ENCODE peak calls at places on chromosomes 6 and 20, in eight cellular contexts. One of them, this sample, is unnamed.

GRCh38 chr6:4402477-4402976 is 267.2 kb upstream of the ECI2 start:
- DNase-seq in stomach: no peak
- DNase-seq in endothelial cell of umbilical vein: peak; percentile 36
- DNase-seq in HepG2: peak; percentile 10
- DNase-seq in breast epithelium: no peak
- DNase-seq in K562: peak; percentile 44
- DNase-seq in Panc1: peak; percentile 42
- DNase-seq in HCT116: no peak
- DNase-seq in this sample: no peak

GRCh38 chr6:170087946-170088348 is 202.9 kb downstream of the DLL1 start:
- DNase-seq in stomach: peak; percentile 35
- DNase-seq in endothelial cell of umbilical vein: no peak
- DNase-seq in HepG2: no peak
- DNase-seq in breast epithelium: no peak
- DNase-seq in K562: no peak
- DNase-seq in Panc1: no peak
- DNase-seq in HCT116: no peak
- DNase-seq in this sample: peak; percentile 93

GRCh38 chr6:140071115-140071514 is 696.7 kb upstream of the CITED2 start:
- DNase-seq in stomach: no peak
- DNase-seq in endothelial cell of umbilical vein: peak; percentile 77
- DNase-seq in HepG2: no peak
- DNase-seq in breast epithelium: no peak
- DNase-seq in K562: no peak
- DNase-seq in Panc1: no peak
- DNase-seq in HCT116: no peak
- DNase-seq in this sample: no peak

GRCh38 chr6:1665214-1665613 is 55.5 kb downstream of the FOXC1 start:
- DNase-seq in stomach: no peak
- DNase-seq in endothelial cell of umbilical vein: no peak
- DNase-seq in HepG2: no peak
- DNase-seq in breast epithelium: no peak
- DNase-seq in K562: no peak
- DNase-seq in Panc1: no peak
- DNase-seq in HCT116: no peak
- DNase-seq in this sample: no peak

GRCh38 chr6:26629373-26629772 is 30.2 kb downstream of the ZNF322 start:
- DNase-seq in stomach: no peak
- DNase-seq in endothelial cell of umbilical vein: no peak
- DNase-seq in HepG2: no peak
- DNase-seq in breast epithelium: no peak
- DNase-seq in K562: no peak
- DNase-seq in Panc1: no peak
- DNase-seq in HCT116: no peak
- DNase-seq in this sample: no peak

GRCh38 chr6:156760377-156760776 is 16.8 kb upstream of the ARID1B start:
- DNase-seq in stomach: no peak
- DNase-seq in endothelial cell of umbilical vein: no peak
- DNase-seq in HepG2: no peak
- DNase-seq in breast epithelium: no peak
- DNase-seq in K562: no peak
- DNase-seq in Panc1: no peak
- DNase-seq in HCT116: no peak
- DNase-seq in this sample: no peak

GRCh38 chr6:25882066-25882496 is 8.0 kb upstream of the SLC17A3 start:
- DNase-seq in stomach: peak; percentile 48
- DNase-seq in endothelial cell of umbilical vein: peak; percentile 24
- DNase-seq in HepG2: no peak
- DNase-seq in breast epithelium: no peak
- DNase-seq in K562: no peak
- DNase-seq in Panc1: no peak
- DNase-seq in HCT116: no peak
- DNase-seq in this sample: peak; percentile 79

GRCh38 chr6:85614780-85615179 is 21.1 kb upstream of the SNX14 start:
- DNase-seq in stomach: no peak
- DNase-seq in endothelial cell of umbilical vein: no peak
- DNase-seq in HepG2: no peak
- DNase-seq in breast epithelium: no peak
- DNase-seq in K562: no peak
- DNase-seq in Panc1: no peak
- DNase-seq in HCT116: no peak
- DNase-seq in this sample: no peak

GRCh38 chr6:104161960-104162669 is 697.6 kb downstream of the HACE1 start:
- DNase-seq in stomach: no peak
- DNase-seq in endothelial cell of umbilical vein: no peak
- DNase-seq in HepG2: no peak
- DNase-seq in breast epithelium: no peak
- DNase-seq in K562: no peak
- DNase-seq in Panc1: no peak
- DNase-seq in HCT116: peak; percentile 10
- DNase-seq in this sample: no peak

GRCh38 chr6:12014027-12014872 is 2.1 kb downstream of the HIVEP1 start:
- DNase-seq in stomach: no peak
- DNase-seq in endothelial cell of umbilical vein: peak; percentile 83
- DNase-seq in HepG2: no peak
- DNase-seq in breast epithelium: no peak
- DNase-seq in K562: peak; percentile 53
- DNase-seq in Panc1: no peak
- DNase-seq in HCT116: no peak
- DNase-seq in this sample: no peak

GRCh38 chr20:20624914-20625313 is 87.5 kb downstream of the RALGAPA2 start:
- DNase-seq in stomach: peak; percentile 50
- DNase-seq in endothelial cell of umbilical vein: no peak
- DNase-seq in HepG2: no peak
- DNase-seq in breast epithelium: no peak
- DNase-seq in K562: no peak
- DNase-seq in Panc1: no peak
- DNase-seq in HCT116: no peak
- DNase-seq in this sample: no peak

GRCh38 chr6:75748743-75749538 is at the start of gene MYO6:
- DNase-seq in stomach: peak; percentile 84
- DNase-seq in endothelial cell of umbilical vein: peak; percentile 66
- DNase-seq in HepG2: peak; percentile 26
- DNase-seq in breast epithelium: peak; percentile 58
- DNase-seq in K562: peak; percentile 70
- DNase-seq in Panc1: no peak
- DNase-seq in HCT116: no peak
- DNase-seq in this sample: peak; percentile 90

GRCh38 chr6:36330366-36330765 is 6.3 kb downstream of the BNIP5 start:
- DNase-seq in stomach: no peak
- DNase-seq in endothelial cell of umbilical vein: no peak
- DNase-seq in HepG2: no peak
- DNase-seq in breast epithelium: no peak
- DNase-seq in K562: no peak
- DNase-seq in Panc1: no peak
- DNase-seq in HCT116: no peak
- DNase-seq in this sample: no peak

GRCh38 chr6:42042108-42042507 is 8.2 kb upstream of the TAF8 start:
- DNase-seq in stomach: no peak
- DNase-seq in endothelial cell of umbilical vein: no peak
- DNase-seq in HepG2: no peak
- DNase-seq in breast epithelium: no peak
- DNase-seq in K562: no peak
- DNase-seq in Panc1: no peak
- DNase-seq in HCT116: no peak
- DNase-seq in this sample: no peak

GRCh38 chr20:16385462-16385861 is 187.8 kb downstream of the KIF16B start:
- DNase-seq in stomach: no peak
- DNase-seq in endothelial cell of umbilical vein: no peak
- DNase-seq in HepG2: no peak
- DNase-seq in breast epithelium: no peak
- DNase-seq in K562: no peak
- DNase-seq in Panc1: no peak
- DNase-seq in HCT116: no peak
- DNase-seq in this sample: no peak

GRCh38 chr20:50969912-50970311 is 11.3 kb downstream of the MOCS3 start:
- DNase-seq in stomach: no peak
- DNase-seq in endothelial cell of umbilical vein: no peak
- DNase-seq in HepG2: no peak
- DNase-seq in breast epithelium: no peak
- DNase-seq in K562: no peak
- DNase-seq in Panc1: no peak
- DNase-seq in HCT116: no peak
- DNase-seq in this sample: no peak

GRCh38 chr20:11350126-11351005 is 567.3 kb upstream of the BTBD3 start:
- DNase-seq in stomach: no peak
- DNase-seq in endothelial cell of umbilical vein: no peak
- DNase-seq in HepG2: no peak
- DNase-seq in breast epithelium: peak; percentile 80
- DNase-seq in K562: no peak
- DNase-seq in Panc1: no peak
- DNase-seq in HCT116: no peak
- DNase-seq in this sample: no peak

GRCh38 chr6:26311385-26312095 is 53.5 kb upstream of the BTN3A2 start:
- DNase-seq in stomach: no peak
- DNase-seq in endothelial cell of umbilical vein: peak; percentile 81
- DNase-seq in HepG2: peak; percentile 82
- DNase-seq in breast epithelium: no peak
- DNase-seq in K562: peak; percentile 89
- DNase-seq in Panc1: no peak
- DNase-seq in HCT116: peak; percentile 71
- DNase-seq in this sample: no peak

GRCh38 chr6:165060636-165061190 is 248.7 kb downstream of the C6orf118 start:
- DNase-seq in stomach: no peak
- DNase-seq in endothelial cell of umbilical vein: no peak
- DNase-seq in HepG2: no peak
- DNase-seq in breast epithelium: no peak
- DNase-seq in K562: no peak
- DNase-seq in Panc1: no peak
- DNase-seq in HCT116: no peak
- DNase-seq in this sample: no peak

GRCh38 chr6:109513571-109514071 is 30.6 kb upstream of the ZBTB24 start:
- DNase-seq in stomach: no peak
- DNase-seq in endothelial cell of umbilical vein: peak; percentile 63
- DNase-seq in HepG2: no peak
- DNase-seq in breast epithelium: no peak
- DNase-seq in K562: no peak
- DNase-seq in Panc1: no peak
- DNase-seq in HCT116: no peak
- DNase-seq in this sample: no peak

GRCh38 chr6:108157234-108157971 is 8.4 kb upstream of the NR2E1 start:
- DNase-seq in stomach: no peak
- DNase-seq in endothelial cell of umbilical vein: no peak
- DNase-seq in HepG2: no peak
- DNase-seq in breast epithelium: no peak
- DNase-seq in K562: no peak
- DNase-seq in Panc1: no peak
- DNase-seq in HCT116: no peak
- DNase-seq in this sample: no peak
- H3K4me3 ChIP-seq in stomach: peak overlapping the region; percentile 31
- H3K4me3 ChIP-seq in endothelial cell of umbilical vein: no peak overlapping the region
- H3K4me3 ChIP-seq in HepG2: peak overlapping the region; percentile 30
- H3K4me3 ChIP-seq in breast epithelium: peak overlapping the region; percentile 22
- H3K4me3 ChIP-seq in K562: no peak overlapping the region
- H3K4me3 ChIP-seq in Panc1: peak overlapping the region; percentile 34
- H3K4me3 ChIP-seq in HCT116: no peak overlapping the region
- H3K4me3 ChIP-seq in this sample: peak overlapping the region; percentile 21

GRCh38 chr6:63464060-63464459 is 108.2 kb upstream of the LOC128125822 start:
- DNase-seq in stomach: no peak
- DNase-seq in endothelial cell of umbilical vein: no peak
- DNase-seq in HepG2: no peak
- DNase-seq in breast epithelium: no peak
- DNase-seq in K562: no peak
- DNase-seq in Panc1: no peak
- DNase-seq in HCT116: no peak
- DNase-seq in this sample: no peak

GRCh38 chr6:63465750-63466149 is 106.5 kb upstream of the LOC128125822 start:
- DNase-seq in stomach: no peak
- DNase-seq in endothelial cell of umbilical vein: no peak
- DNase-seq in HepG2: no peak
- DNase-seq in breast epithelium: no peak
- DNase-seq in K562: no peak
- DNase-seq in Panc1: no peak
- DNase-seq in HCT116: no peak
- DNase-seq in this sample: no peak

GRCh38 chr6:63460971-63461370 is 111.3 kb upstream of the LOC128125822 start:
- DNase-seq in stomach: no peak
- DNase-seq in endothelial cell of umbilical vein: no peak
- DNase-seq in HepG2: no peak
- DNase-seq in breast epithelium: no peak
- DNase-seq in K562: no peak
- DNase-seq in Panc1: no peak
- DNase-seq in HCT116: no peak
- DNase-seq in this sample: no peak

GRCh38 chr6:63467247-63467954 is 104.9 kb upstream of the LOC128125822 start:
- DNase-seq in stomach: no peak
- DNase-seq in endothelial cell of umbilical vein: no peak
- DNase-seq in HepG2: no peak
- DNase-seq in breast epithelium: no peak
- DNase-seq in K562: no peak
- DNase-seq in Panc1: no peak
- DNase-seq in HCT116: no peak
- DNase-seq in this sample: no peak

DNA sequence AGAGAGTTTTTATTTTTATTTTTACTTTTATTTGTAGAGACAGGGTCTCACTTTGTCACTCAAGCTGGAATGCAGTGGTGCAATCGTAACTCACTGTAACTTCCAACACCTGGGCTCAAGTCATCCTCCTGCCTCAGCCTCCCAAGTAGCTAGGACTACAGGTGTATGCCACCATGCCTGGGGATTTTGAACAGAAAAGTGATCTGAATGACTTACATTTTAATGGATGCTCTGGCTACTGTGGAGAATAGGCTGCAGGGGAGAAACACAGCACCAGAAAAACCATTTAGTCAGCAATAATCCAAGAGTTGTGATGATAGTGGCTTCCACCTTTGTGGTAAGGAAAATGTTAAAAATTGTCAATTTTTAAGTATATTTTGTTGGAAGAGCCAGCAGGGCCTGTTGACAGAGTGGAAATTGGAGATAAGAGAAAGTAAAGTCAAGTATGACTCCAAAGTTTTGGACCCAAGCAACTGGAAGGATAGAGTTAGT is 106.0 kb upstream of the LOC128125822 start:
- DNase-seq in stomach: no peak
- DNase-seq in endothelial cell of umbilical vein: no peak
- DNase-seq in HepG2: no peak
- DNase-seq in breast epithelium: no peak
- DNase-seq in K562: no peak
- DNase-seq in Panc1: no peak
- DNase-seq in HCT116: no peak
- DNase-seq in this sample: no peak
- TF ChIP-seq CTCF in stomach: no peak
- TF ChIP-seq CTCF in endothelial cell of umbilical vein: no peak
- TF ChIP-seq CTCF in HepG2: no peak
- TF ChIP-seq CTCF in breast epithelium: no peak
- TF ChIP-seq CTCF in K562: no peak
- TF ChIP-seq CTCF in Panc1: no peak
- TF ChIP-seq CTCF in HCT116: no peak
- TF ChIP-seq CTCF in this sample: no peak

GRCh38 chr6:15595461-15596173 is 67.2 kb downstream of the DTNBP1 start:
- DNase-seq in stomach: no peak
- DNase-seq in endothelial cell of umbilical vein: no peak
- DNase-seq in HepG2: no peak
- DNase-seq in breast epithelium: no peak
- DNase-seq in K562: no peak
- DNase-seq in Panc1: no peak
- DNase-seq in HCT116: no peak
- DNase-seq in this sample: no peak
- TF ChIP-seq POLR2AphosphoS5 in stomach: no peak
- TF ChIP-seq POLR2AphosphoS5 in endothelial cell of umbilical vein: no peak
- TF ChIP-seq POLR2AphosphoS5 in HepG2: no peak
- TF ChIP-seq POLR2AphosphoS5 in breast epithelium: no peak
- TF ChIP-seq POLR2AphosphoS5 in K562: no peak
- TF ChIP-seq POLR2AphosphoS5 in Panc1: no peak
- TF ChIP-seq POLR2AphosphoS5 in HCT116: no peak
- TF ChIP-seq POLR2AphosphoS5 in this sample: no peak

GRCh38 chr20:34090645-34091044 is 21.4 kb downstream of the EIF2S2 start:
- DNase-seq in stomach: no peak
- DNase-seq in endothelial cell of umbilical vein: no peak
- DNase-seq in HepG2: no peak
- DNase-seq in breast epithelium: no peak
- DNase-seq in K562: no peak
- DNase-seq in Panc1: no peak
- DNase-seq in HCT116: no peak
- DNase-seq in this sample: no peak
- H3K4me3 ChIP-seq in stomach: no peak overlapping the region
- H3K4me3 ChIP-seq in endothelial cell of umbilical vein: no peak overlapping the region
- H3K4me3 ChIP-seq in HepG2: no peak overlapping the region
- H3K4me3 ChIP-seq in breast epithelium: no peak overlapping the region
- H3K4me3 ChIP-seq in K562: no peak overlapping the region
- H3K4me3 ChIP-seq in Panc1: no peak overlapping the region
- H3K4me3 ChIP-seq in HCT116: no peak overlapping the region
- H3K4me3 ChIP-seq in this sample: no peak overlapping the region

This sample was measured in spleen.